ENCODE peak calls at places on chromosomes 13 and 19, in nine cellular contexts. S, M, A, R, P, E, U, C and K are unnamed samples. For H3K27me3, the result is how much of the 10 kb centered on the place peaks cover.

GRCh38 chr19:15702590-15702930 is 25.3 kb upstream of the OR10H2 start:
- DNase-seq in P (peak), U (peak), A (peak), R (no peak), E (peak), S (no peak), M (no peak), C (peak), K (peak)

GRCh38 chr13:86445584-86446140 is 646.4 kb upstream of the SLITRK6 start:
- DNase-seq in P (peak), M (peak), C (no peak), U (no peak), A (peak), S (no peak), R (no peak), E (no peak), K (no peak)

GRCh38 chr19:46924874-46925547 is 64.2 kb downstream of the ARHGAP35 start:
- DNase-seq in C (no peak), S (no peak), U (no peak), E (peak), P (peak), R (peak), A (peak), M (no peak), K (no peak)

GRCh38 chr13:53005631-53006030 is 23.0 kb upstream of the OLFM4 start:
- DNase-seq in R (no peak), E (no peak), P (no peak), M (no peak), S (no peak), U (no peak), C (no peak), A (no peak), K (no peak)

GRCh38 chr13:100176781-100177389 is 88.0 kb downstream of the PCCA start:
- DNase-seq in U (no peak), E (no peak), A (no peak), P (peak), S (peak), R (no peak), M (peak), C (no peak), K (no peak)

GRCh38 chr13:35714588-35714987 is 238.1 kb upstream of the MAB21L1 start:
- DNase-seq in U (no peak), E (no peak), A (no peak), C (no peak), M (no peak), S (peak), P (no peak), R (no peak), K (no peak)

GRCh38 chr19:29667390-29667783 is 2.1 kb downstream of the PLEKHF1 start:
- DNase-seq in S (no peak), E (no peak), R (no peak), C (no peak), M (no peak), U (no peak), A (no peak), P (no peak), K (no peak)

GRCh38 chr13:24618219-24618955 is 61.8 kb upstream of the ATP12A start:
- DNase-seq in P (no peak), A (no peak), C (no peak), S (no peak), E (no peak), R (no peak), M (peak), U (peak), K (no peak)

GRCh38 chr13:108176685-108177274 is 38.6 kb downstream of the LIG4 start:
- DNase-seq in E (no peak), R (peak), A (peak), S (peak), C (peak), P (peak), M (no peak), U (peak), K (no peak)

GRCh38 chr19:47723573-47723923 is 10.3 kb downstream of the EHD2 start:
- DNase-seq in R (peak), S (no peak), E (peak), U (peak), C (no peak), P (peak), M (peak), A (peak), K (no peak)

GRCh38 chr19:8722032-8722431 is 598 bp downstream of the OR2Z1 start:
- DNase-seq in A (no peak), M (no peak), P (no peak), S (no peak), U (no peak), R (no peak), C (no peak), E (no peak), K (no peak)

GRCh38 chr13:94122300-94122699 is 357.2 kb downstream of the DCT start:
- DNase-seq in A (peak), S (no peak), E (no peak), P (no peak), R (no peak), U (no peak), C (no peak), M (no peak), K (no peak)

GRCh38 chr13:112983428-112984196 is 14.6 kb downstream of the MCF2L start:
- DNase-seq in C (no peak), M (no peak), S (no peak), P (no peak), E (no peak), U (no peak), A (no peak), R (peak), K (no peak)

GRCh38 chr13:32080328-32080744 is 48.8 kb downstream of the FRY start:
- DNase-seq in S (no peak), U (no peak), E (no peak), A (no peak), R (peak), C (no peak), P (no peak), M (no peak), K (no peak)

GRCh38 chr19:8515317-8515716 is 1.4 kb upstream of the ZNF414 start:
- DNase-seq in S (no peak), E (no peak), R (no peak), A (no peak), U (no peak), M (no peak), C (no peak), P (no peak), K (no peak)

GRCh38 chr13:42804244-42804868 is 23.0 kb downstream of the FAM216B start:
- DNase-seq in C (no peak), E (no peak), U (no peak), R (no peak), M (no peak), P (no peak), S (no peak), A (no peak), K (no peak)

GRCh38 chr19:38709671-38710415 is 34.4 kb downstream of the CAPN12 start:
- DNase-seq in A (no peak), S (no peak), C (no peak), R (no peak), P (no peak), E (no peak), U (no peak), M (no peak), K (no peak)

GRCh38 chr13:24629320-24629719 is 50.9 kb upstream of the ATP12A start:
- DNase-seq in S (no peak), A (no peak), E (no peak), U (no peak), R (no peak), P (peak), M (peak), C (no peak), K (no peak)

GRCh38 chr19:47674548-47674947 is 38.7 kb upstream of the EHD2 start:
- DNase-seq in U (no peak), P (no peak), C (no peak), A (no peak), R (no peak), S (no peak), M (no peak), E (no peak), K (no peak)

GRCh38 chr19:7393459-7393858 is 44.7 kb downstream of the ARHGEF18 start:
- DNase-seq in M (no peak), U (no peak), P (no peak), E (peak), A (no peak), R (no peak), S (no peak), C (no peak), K (no peak)

GRCh38 chr19:35314858-35315470 is 14.0 kb upstream of the CD22 start:
- DNase-seq in A (no peak), C (no peak), R (no peak), E (no peak), U (no peak), P (no peak), S (no peak), M (no peak), K (no peak)

GRCh38 chr19:53971608-53972007 is 8.9 kb downstream of the CACNG8 start:
- DNase-seq in S (no peak), C (no peak), P (no peak), E (no peak), A (no peak), R (no peak), U (no peak), M (no peak), K (no peak)

GRCh38 chr13:83325454-83325853 is 556.8 kb downstream of the SLITRK1 start:
- DNase-seq in P (peak), M (peak), R (no peak), C (no peak), A (peak), E (no peak), S (no peak), U (no peak), K (no peak)

GRCh38 chr13:37540228-37540627 is 58.3 kb downstream of the POSTN start:
- DNase-seq in M (peak), P (peak), U (no peak), S (no peak), C (no peak), R (no peak), A (no peak), E (no peak), K (no peak)

GRCh38 chr19:38647966-38648788 is 728 bp downstream of the ACTN4 start:
- DNase-seq in R (peak), C (no peak), P (peak), M (no peak), U (peak), A (no peak), S (no peak), E (no peak), K (no peak)

GRCh38 chr13:20057214-20057613 is 98.7 kb downstream of the ZMYM2 start:
- DNase-seq in E (no peak), U (no peak), R (no peak), P (no peak), C (no peak), A (no peak), S (no peak), M (no peak), K (no peak)

GRCh38 chr19:35903550-35904179 is 1.3 kb downstream of the HCST start:
- DNase-seq in P (peak), A (peak), M (peak), E (peak), S (peak), C (no peak), R (peak), U (peak), K (no peak)

GRCh38 chr19:12937243-12938053 is 961 bp upstream of the CALR start:
- DNase-seq in M (no peak), S (peak), C (no peak), R (peak), U (peak), E (peak), A (peak), P (peak), K (no peak)

GRCh38 chr19:34310494-34310981 is 54.5 kb upstream of the GPI start:
- DNase-seq in M (no peak), U (no peak), R (no peak), S (no peak), E (no peak), A (no peak), C (no peak), P (no peak), K (no peak)

GRCh38 chr19:41940443-41941409 is 12.5 kb upstream of the ERFL start:
- DNase-seq in E (no peak), C (no peak), A (no peak), U (no peak), M (no peak), P (peak), R (no peak), S (no peak), K (no peak)

GRCh38 chr13:113664751-113665581 is 2.1 kb upstream of the GRK1 start:
- DNase-seq in M (no peak), U (no peak), P (no peak), E (no peak), S (no peak), R (no peak), C (no peak), A (no peak), K (no peak)

GRCh38 chr19:16142032-16142580 is 1.4 kb upstream of the HSH2D start:
- DNase-seq in R (no peak), C (no peak), S (no peak), A (no peak), P (no peak), M (no peak), E (no peak), U (no peak), K (no peak)

GRCh38 chr19:4473708-4474503 is 1.8 kb downstream of the HDGFL2 start:
- DNase-seq in P (peak), S (peak), M (peak), A (no peak), E (no peak), C (no peak), U (no peak), R (no peak), K (no peak)
- H3K27ac ChIP-seq in P (peak), S (peak), M (no peak), A (no peak), E (no peak), C (peak), U (peak), R (peak), K (no peak)

GRCh38 chr19:55355213-55355821 is 798 bp upstream of the COX6B2 start:
- DNase-seq in C (no peak), A (peak), M (no peak), E (no peak), P (no peak), U (no peak), S (peak), R (no peak), K (no peak)
- TF ChIP-seq EZH2 in C (no peak), A (no peak), M (peak), E (no peak), P (peak), U (no peak), S (no peak), R (no peak), K (no peak)

GRCh38 chr13:28094311-28094710 is 6.1 kb downstream of the FLT3 start:
- DNase-seq in U (no peak), S (no peak), R (no peak), M (no peak), A (no peak), E (no peak), P (no peak), C (no peak), K (no peak)
- H3K27me3 ChIP-seq in U (under half), S (under half), R (under half), M (under half), A (half or more), E (half or more), P (half or more), C (under half), K (under half)

GRCh38 chr19:40693896-40694295 is 3.4 kb upstream of the NUMBL start:
- DNase-seq in M (no peak), S (no peak), A (no peak), E (no peak), P (no peak), U (no peak), C (no peak), R (no peak), K (no peak)

GRCh38 chr19:40691421-40692211 is 1.2 kb upstream of the NUMBL start:
- DNase-seq in E (no peak), P (peak), R (no peak), A (no peak), C (no peak), U (no peak), M (peak), S (peak), K (no peak)

GRCh38 chr19:40690699-40691420 is 409 bp upstream of the NUMBL start:
- DNase-seq in M (peak), A (peak), E (peak), C (peak), P (peak), U (peak), R (peak), S (peak), K (no peak)

GRCh38 chr19:40693150-40693788 is 2.8 kb upstream of the NUMBL start:
- DNase-seq in P (no peak), S (no peak), A (no peak), E (no peak), U (no peak), C (no peak), M (no peak), R (no peak), K (no peak)

DNA sequence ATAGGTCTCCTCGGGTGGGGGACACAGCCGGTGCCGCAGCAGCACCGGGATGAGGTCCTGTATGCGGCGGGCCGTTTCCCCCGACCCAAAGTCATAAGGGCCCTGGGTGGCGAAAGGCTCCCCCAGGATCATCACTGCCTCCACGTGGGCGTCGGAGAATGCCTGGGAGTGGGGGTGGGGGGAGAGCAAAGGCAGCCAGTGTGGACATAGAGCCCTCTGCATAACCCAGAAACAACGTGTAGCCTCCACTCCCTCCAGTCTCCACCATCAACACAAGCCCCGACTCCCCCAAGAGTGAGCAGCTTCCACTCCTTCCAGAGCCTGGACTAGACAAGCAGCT is 1.7 kb upstream of the NUMBL start:
- DNase-seq in P (peak), S (no peak), A (no peak), R (no peak), E (no peak), C (no peak), U (no peak), M (no peak), K (no peak)
- H3K27ac ChIP-seq in P (no peak), S (no peak), A (no peak), R (peak), E (no peak), C (peak), U (no peak), M (no peak), K (no peak)

GRCh38 chr19:588758-589692 is 656 bp upstream of the HCN2 start:
- DNase-seq in M (no peak), R (no peak), U (no peak), S (peak), A (no peak), P (peak), E (no peak), C (no peak), K (no peak)
- TF ChIP-seq EZH2 in M (peak), R (peak), U (no peak), S (peak), A (no peak), P (no peak), E (no peak), C (no peak), K (peak)

GRCh38 chr19:18597809-18598660 is 8.6 kb downstream of the CRLF1 start:
- DNase-seq in U (no peak), C (no peak), A (no peak), P (no peak), R (no peak), E (no peak), S (peak), M (no peak), K (no peak)
- H3K27me3 ChIP-seq in U (under half), C (under half), A (under half), P (under half), R (under half), E (under half), S (half or more), M (under half), K (under half)

DNA sequence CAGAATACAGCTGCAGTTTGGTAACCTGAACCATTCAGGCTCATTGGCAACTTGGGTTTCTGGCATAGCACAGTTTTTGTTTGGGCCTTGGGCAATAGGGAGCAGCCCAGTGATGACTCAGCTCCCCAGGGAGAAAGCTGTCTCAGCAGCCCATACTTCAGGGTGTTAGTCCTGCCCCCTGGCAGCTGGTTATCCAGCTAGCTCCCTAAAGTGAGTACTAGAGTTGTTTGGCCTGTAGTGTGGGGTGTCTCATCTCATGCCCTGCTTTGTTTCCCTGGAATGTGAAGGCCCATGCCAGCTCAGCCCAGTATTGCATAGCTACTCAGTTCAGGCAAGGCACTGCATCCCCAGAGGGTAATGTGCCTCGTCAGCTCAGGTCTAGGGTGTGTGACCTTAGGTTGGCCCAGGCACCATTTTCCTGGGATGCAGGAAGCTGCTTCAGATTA is 18.2 kb upstream of the ZNF543 start:
- DNase-seq in M (peak), S (no peak), R (peak), E (peak), C (no peak), U (no peak), P (peak), A (peak), K (peak)
- H3K27ac ChIP-seq in M (peak), S (no peak), R (no peak), E (peak), C (no peak), U (no peak), P (peak), A (peak), K (peak)

GRCh38 chr13:27970382-27971235 is 1.5 kb upstream of the CDX2 start:
- DNase-seq in E (no peak), P (no peak), M (no peak), S (peak), A (no peak), R (no peak), U (no peak), C (no peak), K (no peak)
- TF ChIP-seq EZH2 in E (no peak), P (no peak), M (no peak), S (peak), A (no peak), R (peak), U (no peak), C (no peak), K (peak)

GRCh38 chr13:51837016-51837415 is 8.0 kb downstream of the TMEM272 start:
- DNase-seq in C (no peak), P (no peak), A (no peak), U (no peak), S (no peak), M (no peak), E (no peak), R (no peak), K (no peak)
- H3K27me3 ChIP-seq in C (under half), P (under half), A (under half), U (under half), S (under half), M (under half), E (half or more), R (under half), K (under half)